ENCODE peak calls at places on chromosomes 3 and 15, in four cellular contexts. Y is fibroblast of gingiva, Q is cardiac fibroblast, Z is HepG2. F is an unnamed sample.

GRCh38 chr15:68348064-68348463 is 70.5 kb downstream of the FEM1B start:
- DNase-seq in Y (no peak), Q (no peak), Z (no peak), F (no peak)

GRCh38 chr3:120170223-120170622 is 76.0 kb upstream of the GSK3B start:
- DNase-seq in Y (peak; percentile 43), Q (peak; percentile 89), Z (no peak), F (no peak)

GRCh38 chr3:195068045-195068444 is 202.9 kb downstream of the XXYLT1 start:
- DNase-seq in Y (no peak), Q (peak; percentile 51), Z (no peak), F (no peak)

GRCh38 chr3:126266850-126267168 is 86.4 kb upstream of the ALDH1L1 start:
- DNase-seq in Y (no peak), Q (no peak), Z (no peak), F (no peak)

GRCh38 chr3:58839187-58839586 is 172.6 kb upstream of the FAM3D start:
- DNase-seq in Y (no peak), Q (no peak), Z (no peak), F (no peak)

GRCh38 chr3:10974131-10974530 is 18.4 kb upstream of the SLC6A1 start:
- DNase-seq in Y (no peak), Q (no peak), Z (no peak), F (no peak)

GRCh38 chr15:100602822-100603393 is 519 bp downstream of the ASB7 start:
- DNase-seq in Y (no peak), Q (peak; percentile 18), Z (peak; percentile 10), F (no peak)

GRCh38 chr3:125168711-125169410 is 43.7 kb downstream of the SLC12A8 start:
- DNase-seq in Y (peak; percentile 59), Q (no peak), Z (no peak), F (no peak)

GRCh38 chr3:143439785-143440184 is 320.2 kb downstream of the CHST2 start:
- DNase-seq in Y (no peak), Q (no peak), Z (no peak), F (no peak)

GRCh38 chr15:100730129-100730528 is 127.7 kb downstream of the ASB7 start:
- DNase-seq in Y (no peak), Q (no peak), Z (no peak), F (no peak)

GRCh38 chr3:44966795-44967278 is 9.1 kb downstream of the ZDHHC3 start:
- DNase-seq in Y (no peak), Q (peak; percentile 32), Z (no peak), F (no peak)

GRCh38 chr3:69738291-69738690 is 973 bp upstream of the MITF start:
- DNase-seq in Y (peak; percentile 54), Q (peak; percentile 26), Z (no peak), F (no peak)

GRCh38 chr15:76337047-76337738 is 620 bp downstream of the ISL2 start:
- DNase-seq in Y (no peak), Q (peak; percentile 36), Z (peak; percentile 39), F (no peak)

GRCh38 chr3:99872633-99873254 is 55.1 kb downstream of the CMSS1 start:
- DNase-seq in Y (no peak), Q (no peak), Z (no peak), F (no peak)

GRCh38 chr3:30354513-30354912 is 251.9 kb upstream of the TGFBR2 start:
- DNase-seq in Y (no peak), Q (no peak), Z (no peak), F (no peak)

GRCh38 chr15:89231832-89232231 is 10.5 kb upstream of the RLBP1 start:
- DNase-seq in Y (no peak), Q (no peak), Z (no peak), F (no peak)

GRCh38 chr3:67653425-67654098 is 850 bp downstream of the SUCLG2 start:
- DNase-seq in Y (no peak), Q (peak; percentile 26), Z (peak; percentile 54), F (no peak)

GRCh38 chr3:27646891-27647290 is 75.2 kb downstream of the EOMES start:
- DNase-seq in Y (no peak), Q (no peak), Z (no peak), F (no peak)

GRCh38 chr3:169694117-169694516 is 30.6 kb upstream of the MECOM start:
- DNase-seq in Y (no peak), Q (peak; percentile 12), Z (no peak), F (no peak)

GRCh38 chr15:71103102-71103676 is 12.1 kb upstream of the THSD4 start:
- DNase-seq in Y (peak; percentile 35), Q (peak; percentile 69), Z (peak; percentile 15), F (no peak)

GRCh38 chr3:188578579-188579363 is 424.8 kb downstream of the LPP start:
- DNase-seq in Y (peak; percentile 98), Q (peak; percentile 93), Z (no peak), F (peak; percentile 80)

GRCh38 chr3:54122802-54123537 is 618 bp downstream of the CACNA2D3 start:
- DNase-seq in Y (no peak), Q (no peak), Z (no peak), F (no peak)

GRCh38 chr15:89141885-89142284 is 53.6 kb downstream of the ABHD2 start:
- DNase-seq in Y (no peak), Q (peak; percentile 27), Z (no peak), F (no peak)

GRCh38 chr15:99431661-99432091 is 134.1 kb upstream of the MEF2A start:
- DNase-seq in Y (no peak), Q (no peak), Z (no peak), F (no peak)

GRCh38 chr3:62046326-62046725 is 327.0 kb downstream of the FEZF2 start:
- DNase-seq in Y (no peak), Q (peak; percentile 36), Z (no peak), F (peak; percentile 8)

F was measured in fibroblast of the conjunctiva.